ENCODE peak calls at places on chromosomes 12 and 14, in five cellular contexts. J, X, N, W and D are unnamed samples.

GRCh38 chr14:45091696-45092095 is 7.8 kb downstream of the PRPF39 start:
- DNase-seq in W (no peak), N (peak; percentile 32), X (no peak), J (no peak), D (no peak)

GRCh38 chr14:50318031-50318626 is 6.0 kb downstream of the DMAC2L start:
- DNase-seq in N (peak; percentile 66), X (no peak), J (peak; percentile 44), W (no peak), D (no peak)

GRCh38 chr14:102256691-102257090 is 48.3 kb downstream of the MOK start:
- DNase-seq in W (no peak), N (no peak), X (no peak), J (no peak), D (no peak)

GRCh38 chr14:95200404-95200803 is 43.1 kb upstream of the DICER1 start:
- DNase-seq in W (no peak), N (no peak), J (no peak), X (no peak), D (peak; percentile 32)

GRCh38 chr14:61547186-61548121 is 147.9 kb upstream of the HIF1A start:
- DNase-seq in J (no peak), N (peak; percentile 95), X (no peak), W (no peak), D (no peak)

GRCh38 chr12:95231190-95231589 is 13.6 kb downstream of the VEZT start:
- DNase-seq in N (peak; percentile 16), W (no peak), J (peak; percentile 65), X (no peak), D (no peak)

GRCh38 chr12:30218073-30218472 is 434.3 kb upstream of the TMTC1 start:
- DNase-seq in W (no peak), X (no peak), J (no peak), N (no peak), D (no peak)

GRCh38 chr12:115857160-115857920 is 420.2 kb downstream of the MED13L start:
- DNase-seq in X (no peak), W (no peak), N (peak; percentile 22), J (no peak), D (no peak)

GRCh38 chr12:115199831-115200230 is 515.9 kb upstream of the TBX3 start:
- DNase-seq in J (no peak), W (no peak), N (no peak), X (no peak), D (no peak)

GRCh38 chr12:40693503-40693863 is 1.2 kb downstream of the CNTN1 start:
- DNase-seq in W (no peak), X (peak; percentile 31), J (peak; percentile 55), N (no peak), D (no peak)

GRCh38 chr12:60172266-60172665 is 576.4 kb downstream of the SLC16A7 start:
- DNase-seq in W (no peak), N (peak; percentile 66), X (no peak), J (no peak), D (no peak)

GRCh38 chr14:93332032-93332852 is 594 bp downstream of the BTBD7 start:
- DNase-seq in J (peak; percentile 31), X (peak; percentile 63), N (peak; percentile 46), W (peak; percentile 67), D (peak; percentile 45)

GRCh38 chr14:36513451-36514277 is 6.4 kb downstream of the NKX2-1 start:
- DNase-seq in X (no peak), N (no peak), J (no peak), W (no peak), D (no peak)

GRCh38 chr12:89162704-89163261 is 189.5 kb downstream of the DUSP6 start:
- DNase-seq in N (peak; percentile 96), W (peak; percentile 31), J (peak; percentile 96), X (peak; percentile 57), D (peak; percentile 65)

GRCh38 chr12:109736552-109737108 is 23.0 kb downstream of the FAM222A start:
- DNase-seq in J (peak; percentile 77), W (peak; percentile 15), N (no peak), X (peak; percentile 24), D (no peak)

GRCh38 chr12:28568083-28568482 is 377.8 kb downstream of the CCDC91 start:
- DNase-seq in X (peak; percentile 33), W (no peak), J (no peak), N (peak; percentile 73), D (no peak)

GRCh38 chr12:39931231-39931630 is 174.7 kb downstream of the SLC2A13 start:
- DNase-seq in W (no peak), N (no peak), X (no peak), J (no peak), D (no peak)

GRCh38 chr12:118778077-118778476 is 203.3 kb upstream of the SRRM4 start:
- DNase-seq in N (no peak), J (no peak), W (no peak), X (no peak), D (no peak)

GRCh38 chr14:73825551-73826188 is 26.0 kb upstream of the PTGR2 start:
- DNase-seq in X (peak; percentile 92), J (peak; percentile 77), N (peak; percentile 94), W (peak; percentile 91), D (peak; percentile 89)

GRCh38 chr14:56886471-56887062 is 76.3 kb upstream of the OTX2 start:
- DNase-seq in J (peak; percentile 49), X (no peak), W (no peak), N (no peak), D (no peak)

GRCh38 chr12:107564946-107565345 is 120.7 kb upstream of the PWP1 start:
- DNase-seq in N (peak; percentile 61), X (no peak), W (no peak), J (peak; percentile 28), D (no peak)

GRCh38 chr12:113154351-113154973 is 4.9 kb downstream of the CFAP73 start:
- DNase-seq in X (no peak), J (peak; percentile 31), N (no peak), W (no peak), D (no peak)

GRCh38 chr14:72788972-72789728 is 104.8 kb downstream of the DPF3 start:
- DNase-seq in X (no peak), J (no peak), W (no peak), N (no peak), D (no peak)

GRCh38 chr12:130070017-130070653 is 92.1 kb upstream of the FZD10 start:
- DNase-seq in X (no peak), N (no peak), J (no peak), W (no peak), D (no peak)

GRCh38 chr14:36662258-36662542 is 540 bp downstream of the PAX9 start:
- DNase-seq in W (no peak), J (no peak), N (no peak), X (no peak), D (no peak)

GRCh38 chr14:67526676-67527459 is 6.2 kb upstream of the PLEKHH1 start:
- DNase-seq in X (no peak), W (no peak), J (peak; percentile 70), N (peak; percentile 63), D (no peak)

GRCh38 chr14:22987291-22987690 is 4.9 kb upstream of the AJUBA start:
- DNase-seq in X (no peak), J (no peak), W (no peak), N (no peak), D (no peak)

GRCh38 chr14:92973265-92973797 is 50.4 kb downstream of the CHGA start:
- DNase-seq in W (peak; percentile 82), X (peak; percentile 50), N (peak; percentile 73), J (peak; percentile 11), D (peak; percentile 79)

GRCh38 chr12:38880288-38880687 is 25.1 kb downstream of the CPNE8 start:
- DNase-seq in X (no peak), J (no peak), W (no peak), N (no peak), D (no peak)

GRCh38 chr12:63822352-63822751 is 22.1 kb upstream of the SRGAP1 start:
- DNase-seq in J (no peak), N (no peak), W (no peak), X (no peak), D (no peak)

GRCh38 chr14:55913324-55914035 is 204.7 kb upstream of the PELI2 start:
- DNase-seq in N (no peak), X (peak; percentile 25), W (peak; percentile 25), J (no peak), D (no peak)

GRCh38 chr12:102120886-102121285 is 903 bp downstream of the PARPBP start:
- DNase-seq in N (peak; percentile 57), W (no peak), J (peak; percentile 19), X (no peak), D (no peak)

GRCh38 chr12:53217930-53218307 is 10.9 kb upstream of the ITGB7 start:
- DNase-seq in J (no peak), N (no peak), X (no peak), W (no peak), D (no peak)

GRCh38 chr14:60217713-60218112 is 31.3 kb upstream of the PPM1A start:
- DNase-seq in X (no peak), N (no peak), W (no peak), J (no peak), D (no peak)

GRCh38 chr12:76848132-76848531 is 30.7 kb downstream of the CSRP2 start:
- DNase-seq in J (no peak), N (no peak), X (no peak), W (no peak), D (no peak)
- H3K36me3 ChIP-seq in J (peaks cover 12% of the 10 kb centered on the region), N (peaks cover 17% of the 10 kb centered on the region), X (peaks cover 92% of the 10 kb centered on the region), W (peaks cover 69% of the 10 kb centered on the region), D (peaks cover 99% of the 10 kb centered on the region)

GRCh38 chr12:132103542-132104308 is 40.4 kb downstream of the DDX51 start:
- DNase-seq in W (no peak), N (no peak), J (no peak), X (no peak), D (no peak)
- TF ChIP-seq CTCF in W (no peak), N (no peak), J (no peak), X (no peak), D (no peak)

GRCh38 chr12:111410229-111411186 is 4.8 kb downstream of the SH2B3 start:
- DNase-seq in N (no peak), J (peak; percentile 53), W (peak; percentile 44), X (no peak), D (no peak)

GRCh38 chr12:111413442-111414086 is 7.8 kb downstream of the SH2B3 start:
- DNase-seq in W (peak; percentile 66), N (peak; percentile 59), J (peak; percentile 52), X (peak; percentile 54), D (peak; percentile 59)

GRCh38 chr12:111411187-111411764 is 5.6 kb downstream of the SH2B3 start:
- DNase-seq in J (peak; percentile 87), X (no peak), N (no peak), W (no peak), D (no peak)

GRCh38 chr12:111412830-111413441 is 7.2 kb downstream of the SH2B3 start:
- DNase-seq in N (no peak), W (no peak), J (no peak), X (no peak), D (no peak)

GRCh38 chr12:111412007-111412829 is 6.5 kb downstream of the SH2B3 start:
- DNase-seq in W (peak; percentile 51), N (no peak), X (no peak), J (peak; percentile 96), D (peak; percentile 56)
- H3K4me1 ChIP-seq in W (peaks cover 100% of the 10 kb centered on the region), N (peaks cover 14% of the 10 kb centered on the region), X (peaks cover 42% of the 10 kb centered on the region), J (peaks cover 68% of the 10 kb centered on the region), D (peaks cover 78% of the 10 kb centered on the region)

GRCh38 chr14:105218611-105219010 is 29.7 kb upstream of the BTBD6 start:
- DNase-seq in W (no peak), J (no peak), N (no peak), X (no peak), D (no peak)

GRCh38 chr14:105221598-105222178 is 26.6 kb upstream of the BTBD6 start:
- DNase-seq in N (no peak), W (no peak), J (no peak), X (no peak), D (no peak)

GRCh38 chr14:105220699-105221597 is 27.4 kb upstream of the BTBD6 start:
- DNase-seq in N (no peak), J (no peak), W (peak; percentile 61), X (peak; percentile 11), D (peak; percentile 71)

GRCh38 chr14:105219043-105219612 is 29.2 kb upstream of the BTBD6 start:
- DNase-seq in X (no peak), W (no peak), J (no peak), N (no peak), D (peak; percentile 4)

GRCh38 chr14:105219753-105220152 is 28.6 kb upstream of the BTBD6 start:
- DNase-seq in X (no peak), N (no peak), W (no peak), J (no peak), D (no peak)
- H3K36me3 ChIP-seq in X (peaks cover 64% of the 10 kb centered on the region), N (no peaks in the 10 kb centered on the region), W (peaks cover 81% of the 10 kb centered on the region), J (peaks cover 16% of the 10 kb centered on the region), D (peaks cover 82% of the 10 kb centered on the region)